ENCODE peak calls at places on chromosomes 16 and 17, in seven cellular contexts. D, K, G, Y, N, O and J are unnamed samples.

GRCh38 chr17:9842057-9842758 is 16.5 kb downstream of the GLP2R start:
- DNase-seq in D (peak; percentile 51), K (peak; percentile 27), G (no peak), Y (peak; percentile 85), N (peak; percentile 73), O (no peak), J (peak; percentile 64)

GRCh38 chr16:10510279-10510678 is 70.1 kb downstream of the EMP2 start:
- DNase-seq in D (no peak), K (no peak), G (no peak), Y (no peak), N (no peak), O (no peak), J (no peak)

GRCh38 chr16:28980929-28981328 is 3.9 kb upstream of the LAT start:
- DNase-seq in D (no peak), K (no peak), G (no peak), Y (no peak), N (no peak), O (no peak), J (no peak)

GRCh38 chr17:7409716-7410115 is 2.1 kb downstream of the NLGN2 start:
- DNase-seq in D (no peak), K (no peak), G (no peak), Y (no peak), N (no peak), O (no peak), J (no peak)

GRCh38 chr16:75244225-75244792 is 7.1 kb downstream of the BCAR1 start:
- DNase-seq in D (peak; percentile 55), K (peak; percentile 79), G (no peak), Y (peak; percentile 54), N (peak; percentile 68), O (no peak), J (no peak)

GRCh38 chr17:11899494-11899893 is 97.8 kb downstream of the ZNF18 start:
- DNase-seq in D (no peak), K (no peak), G (no peak), Y (no peak), N (no peak), O (no peak), J (no peak)

GRCh38 chr16:85417156-85417860 is 195.8 kb upstream of the GSE1 start:
- DNase-seq in D (peak; percentile 1), K (no peak), G (peak; percentile 20), Y (no peak), N (no peak), O (no peak), J (no peak)

GRCh38 chr17:7383742-7384488 is 3.0 kb downstream of the TNK1 start:
- DNase-seq in D (no peak), K (peak; percentile 34), G (no peak), Y (no peak), N (peak; percentile 56), O (no peak), J (no peak)

GRCh38 chr16:74577882-74578366 is 29.0 kb downstream of the GLG1 start:
- DNase-seq in D (no peak), K (no peak), G (no peak), Y (peak; percentile 58), N (no peak), O (no peak), J (peak; percentile 52)

GRCh38 chr16:19389246-19389645 is 28.4 kb upstream of the TMC5 start:
- DNase-seq in D (peak; percentile 73), K (peak; percentile 83), G (no peak), Y (peak; percentile 27), N (no peak), O (no peak), J (peak; percentile 73)

GRCh38 chr16:66845791-66846221 is 1.6 kb downstream of the CA7 start:
- DNase-seq in D (no peak), K (no peak), G (no peak), Y (no peak), N (peak; percentile 7), O (no peak), J (peak; percentile 23)

GRCh38 chr17:14784997-14785696 is 480.0 kb downstream of the PMP22 start:
- DNase-seq in D (no peak), K (no peak), G (no peak), Y (no peak), N (no peak), O (peak; percentile 12), J (peak; percentile 28)

GRCh38 chr16:50673496-50674275 is 7.4 kb downstream of the SNX20 start:
- DNase-seq in D (no peak), K (no peak), G (no peak), Y (no peak), N (no peak), O (no peak), J (no peak)

GRCh38 chr16:57775661-57776469 is 26.4 kb downstream of the KIFC3 start:
- DNase-seq in D (no peak), K (no peak), G (no peak), Y (peak; percentile 52), N (no peak), O (no peak), J (no peak)
- TF ChIP-seq CTCF in D (no peak), K (no peak), G (no peak), Y (peak; percentile 55), N (no peak), O (peak; percentile 28), J (no peak)

DNA sequence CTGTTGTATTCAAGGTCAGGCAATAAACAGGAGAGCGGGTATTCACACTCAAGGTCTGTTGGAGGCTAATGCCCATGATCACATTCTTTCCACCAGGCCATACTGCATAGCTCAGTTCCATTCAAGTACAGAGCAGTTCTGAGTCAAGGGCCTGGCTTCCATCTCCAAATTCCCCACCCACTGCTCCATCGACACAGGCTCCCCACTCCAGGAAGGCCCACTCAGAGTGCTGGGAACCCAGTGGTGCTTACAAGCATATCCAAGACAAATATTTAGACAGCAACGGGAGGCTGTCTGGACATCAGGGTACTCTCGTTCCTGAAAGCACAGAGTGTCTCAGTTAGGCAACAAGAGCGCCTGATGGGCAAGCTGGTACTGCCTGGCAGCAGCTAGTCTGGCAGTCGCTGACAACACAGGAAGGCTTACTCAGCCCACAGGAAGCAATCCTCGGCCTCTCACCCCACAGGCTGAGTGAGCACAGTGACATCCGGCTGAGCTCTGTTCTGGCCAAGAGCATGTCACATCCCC is 40.9 kb downstream of the RFFL start:
- DNase-seq in D (peak; percentile 76), K (peak; percentile 60), G (peak; percentile 88), Y (peak; percentile 98), N (no peak), O (peak; percentile 27), J (peak; percentile 79)
- TF ChIP-seq CTCF in D (no peak), K (no peak), G (no peak), Y (peak; percentile 60), N (no peak), O (no peak), J (no peak)

GRCh38 chr16:8194795-8195194 is 395.5 kb downstream of the TMEM114 start:
- DNase-seq in D (no peak), K (no peak), G (no peak), Y (no peak), N (no peak), O (no peak), J (no peak)
- TF ChIP-seq CTCF in D (no peak), K (no peak), G (peak; percentile 19), Y (no peak), N (no peak), O (peak; percentile 32), J (no peak)

DNA sequence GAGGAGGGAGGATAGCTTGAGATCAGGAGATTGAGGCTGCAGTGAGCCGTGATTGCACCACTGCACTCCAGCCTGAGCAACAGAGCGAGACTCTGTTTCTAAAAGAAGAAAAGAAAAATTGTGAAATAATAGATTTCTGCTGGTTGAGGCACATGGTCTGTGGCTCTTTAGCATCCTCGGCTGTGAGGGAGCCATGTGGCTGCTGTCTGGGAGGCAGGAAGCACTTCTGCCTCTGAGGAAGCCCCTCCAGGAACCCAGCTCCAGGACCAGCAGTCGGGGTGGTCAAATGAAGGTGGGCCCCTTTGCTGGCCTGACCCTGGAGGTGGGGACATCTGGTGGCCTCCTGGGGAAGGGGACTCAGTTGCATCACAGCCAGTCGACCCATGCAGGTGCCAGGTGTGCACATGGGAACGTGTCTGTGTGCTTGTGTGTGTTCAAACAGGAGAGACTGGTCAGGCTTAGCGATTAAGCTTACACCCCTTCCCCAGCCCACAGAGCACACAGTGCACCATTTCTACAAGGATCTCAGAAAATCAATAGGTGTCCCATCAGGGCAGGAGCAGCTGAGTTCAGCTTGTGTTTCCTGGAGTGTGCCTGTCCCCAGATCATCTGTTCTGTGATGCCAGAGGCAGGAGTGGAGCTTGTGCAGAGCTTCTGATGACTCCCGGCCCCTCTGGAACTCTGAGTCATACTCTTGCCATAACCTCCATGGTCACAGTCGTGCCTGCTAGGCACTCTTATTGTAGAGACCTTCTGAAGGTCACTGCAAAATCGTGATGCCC is 24.3 kb upstream of the MGAT5B start:
- DNase-seq in D (no peak), K (no peak), G (no peak), Y (no peak), N (no peak), O (no peak), J (no peak)
- TF ChIP-seq CTCF in D (no peak), K (no peak), G (no peak), Y (no peak), N (no peak), O (no peak), J (no peak)

DNA sequence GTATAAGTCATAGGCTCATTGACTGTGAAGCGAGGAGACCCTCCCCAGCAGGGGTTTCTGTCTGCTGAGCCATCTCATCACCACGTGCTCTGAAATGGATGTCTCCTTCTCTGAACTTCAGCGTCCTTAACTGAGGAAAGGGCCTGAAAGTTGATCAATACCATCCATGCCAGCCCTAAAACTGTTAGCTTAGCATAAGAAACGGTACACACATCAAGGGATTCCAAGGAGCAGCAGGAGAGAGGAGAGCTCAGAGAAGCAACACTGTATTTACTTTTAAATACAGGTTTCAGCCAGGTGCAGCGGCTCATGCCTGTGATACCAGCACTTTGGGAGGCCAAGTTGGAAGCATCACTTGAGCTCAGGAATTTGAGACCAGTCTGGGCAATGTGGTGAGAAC is 248.9 kb upstream of the TNRC6C start:
- DNase-seq in D (no peak), K (no peak), G (no peak), Y (no peak), N (no peak), O (no peak), J (no peak)
- TF ChIP-seq CTCF in D (no peak), K (no peak), G (no peak), Y (no peak), N (no peak), O (no peak), J (no peak)

DNA sequence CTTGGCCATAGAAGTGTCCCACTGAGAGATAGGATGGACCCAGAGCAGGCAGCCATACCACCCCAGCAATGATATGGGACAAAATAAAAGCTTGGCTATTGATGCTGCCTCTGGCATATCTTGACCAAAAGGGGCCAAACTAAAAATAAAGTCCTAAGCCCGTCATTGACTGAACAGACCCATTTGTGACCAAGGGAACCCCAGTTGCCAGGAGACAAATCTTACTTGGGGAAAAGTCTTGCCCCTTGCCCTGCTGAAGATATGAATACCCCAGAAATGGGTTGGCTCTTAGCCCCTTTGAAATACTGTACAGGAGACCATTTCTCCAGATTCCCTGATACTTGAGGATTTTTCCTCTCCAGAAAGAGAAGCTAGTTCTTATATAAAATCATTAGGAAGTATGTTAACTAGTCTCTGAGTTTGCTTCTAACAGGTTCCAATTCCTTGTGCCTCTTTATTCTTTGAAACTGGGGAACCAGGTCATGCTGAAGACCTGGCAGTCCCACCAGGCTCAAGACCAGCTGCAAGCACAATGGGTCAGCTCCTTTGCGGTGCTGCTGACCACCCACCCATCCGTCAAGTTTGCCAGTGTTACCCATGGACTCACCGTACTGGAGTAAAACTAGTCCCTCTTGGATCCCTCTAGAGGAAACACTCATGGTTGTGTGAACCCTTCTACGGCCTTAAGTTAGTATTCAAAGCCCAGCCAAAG is 31.0 kb upstream of the LCMT1 start:
- DNase-seq in D (no peak), K (no peak), G (no peak), Y (no peak), N (no peak), O (no peak), J (no peak)
- TF ChIP-seq CTCF in D (no peak), K (no peak), G (no peak), Y (no peak), N (no peak), O (no peak), J (no peak)